ENCODE peak calls at places on chromosomes 3 and 15, in seven cellular contexts. Y is GM12865, W is sigmoid colon, V is bronchial epithelial cell, C is mucosa of descending colon, R is neural progenitor cell, B is suprapubic skin. A is an unnamed sample.

GRCh38 chr3:15903164-15903563 is 105.4 kb upstream of the ANKRD28 start:
- DNase-seq in C (peak; percentile 4), B (no peak), R (no peak), W (peak; percentile 83), V (no peak), Y (no peak), A (no peak)

GRCh38 chr15:31476411-31476810 is 149.8 kb downstream of the KLF13 start:
- DNase-seq in B (no peak), Y (no peak), W (peak; percentile 24), V (no peak), R (no peak), C (no peak), A (no peak)

GRCh38 chr15:48101376-48101961 is 19.3 kb upstream of the SLC24A5 start:
- DNase-seq in R (no peak), Y (no peak), B (no peak), C (no peak), V (no peak), W (no peak), A (no peak)

GRCh38 chr15:72117448-72117697 is 577 bp downstream of the MYO9A start:
- DNase-seq in C (peak; percentile 69), V (peak; percentile 52), R (peak; percentile 90), W (peak; percentile 92), Y (peak; percentile 87), B (peak; percentile 92), A (no peak)

GRCh38 chr15:28984421-28985375 is 98.9 kb downstream of the APBA2 start:
- DNase-seq in V (no peak), W (no peak), C (no peak), Y (no peak), B (no peak), R (peak; percentile 73), A (peak; percentile 62)

GRCh38 chr3:46127503-46127902 is 80.6 kb downstream of the CCR1 start:
- DNase-seq in V (peak; percentile 88), Y (no peak), W (no peak), R (no peak), B (no peak), C (no peak), A (peak; percentile 77)

GRCh38 chr3:196524527-196524926 is 9.4 kb upstream of the SMCO1 start:
- DNase-seq in W (no peak), V (peak; percentile 17), Y (no peak), C (no peak), B (no peak), R (peak; percentile 30), A (no peak)

GRCh38 chr3:67646586-67647234 is 7.7 kb downstream of the SUCLG2 start:
- DNase-seq in W (no peak), R (no peak), C (no peak), Y (no peak), V (no peak), B (no peak), A (no peak)

GRCh38 chr3:29805757-29806156 is 524.9 kb downstream of the RBMS3 start:
- DNase-seq in C (no peak), B (no peak), R (no peak), W (no peak), Y (no peak), V (no peak), A (no peak)

GRCh38 chr3:16064660-16065414 is 109.6 kb upstream of the GALNT15 start:
- DNase-seq in W (peak; percentile 92), Y (no peak), V (peak; percentile 68), R (no peak), B (peak; percentile 88), C (peak; percentile 48), A (no peak)

GRCh38 chr15:100124936-100125626 is 216.7 kb downstream of the ADAMTS17 start:
- DNase-seq in W (no peak), Y (no peak), C (no peak), V (no peak), R (no peak), B (no peak), A (no peak)

GRCh38 chr3:50316657-50317242 is 5.8 kb downstream of the HYAL2 start:
- DNase-seq in Y (peak; percentile 60), W (no peak), B (peak; percentile 88), V (peak; percentile 98), R (no peak), C (peak; percentile 87), A (no peak)

GRCh38 chr15:71252036-71252898 is 137.0 kb downstream of the THSD4 start:
- DNase-seq in B (no peak), W (no peak), V (peak; percentile 80), Y (no peak), C (no peak), R (no peak), A (no peak)

GRCh38 chr15:69666921-69667811 is 214.5 kb downstream of the RPLP1 start:
- DNase-seq in B (no peak), V (no peak), R (no peak), Y (peak; percentile 86), W (no peak), C (peak; percentile 27), A (no peak)

GRCh38 chr15:101504866-101505609 is 15.5 kb upstream of the PCSK6 start:
- DNase-seq in V (peak; percentile 15), W (no peak), R (no peak), B (no peak), C (no peak), Y (no peak), A (no peak)

GRCh38 chr3:49378249-49378899 is 20.2 kb upstream of the GPX1 start:
- DNase-seq in B (no peak), C (peak; percentile 15), Y (no peak), R (no peak), W (no peak), V (peak; percentile 44), A (no peak)

GRCh38 chr3:27657404-27657803 is 64.7 kb downstream of the EOMES start:
- DNase-seq in Y (no peak), W (no peak), B (no peak), V (peak; percentile 79), C (no peak), R (no peak), A (no peak)

GRCh38 chr3:66128623-66129022 is 89.9 kb upstream of the MAGI1 start:
- DNase-seq in W (no peak), B (no peak), V (no peak), Y (no peak), R (no peak), C (no peak), A (no peak)

GRCh38 chr3:42173307-42173706 is 82.2 kb downstream of the TRAK1 start:
- DNase-seq in W (no peak), Y (no peak), C (no peak), V (no peak), R (no peak), B (no peak), A (no peak)

GRCh38 chr15:72197460-72198409 is at the start of gene GRAMD2A:
- DNase-seq in Y (peak; percentile 34), V (peak; percentile 65), B (no peak), W (no peak), C (peak; percentile 30), R (peak; percentile 65), A (no peak)

GRCh38 chr3:83092521-83093221 is 1331.2 kb upstream of the GBE1 start:
- DNase-seq in V (no peak), W (no peak), Y (no peak), R (no peak), B (no peak), C (peak; percentile 13), A (no peak)

GRCh38 chr3:78707616-78708015 is 1060.2 kb downstream of the ROBO1 start:
- DNase-seq in W (no peak), V (no peak), R (no peak), C (no peak), Y (peak; percentile 63), B (no peak), A (no peak)

GRCh38 chr3:78708565-78709073 is 1059.2 kb downstream of the ROBO1 start:
- DNase-seq in C (no peak), Y (no peak), W (no peak), B (no peak), V (no peak), R (no peak), A (no peak)

GRCh38 chr3:78703944-78704343 is 1063.9 kb downstream of the ROBO1 start:
- DNase-seq in V (no peak), R (no peak), Y (no peak), W (no peak), B (no peak), C (no peak), A (peak; percentile 46)

GRCh38 chr3:78712270-78712669 is 1055.5 kb downstream of the ROBO1 start:
- DNase-seq in C (no peak), R (no peak), B (no peak), V (no peak), Y (no peak), W (no peak), A (no peak)

GRCh38 chr3:78707094-78707493 is 1060.7 kb downstream of the ROBO1 start:
- DNase-seq in W (no peak), B (no peak), Y (no peak), C (no peak), V (no peak), R (peak; percentile 56), A (no peak)
- H3K4me3 ChIP-seq in W (no peak overlapping the region), B (no peak overlapping the region), Y (no peak overlapping the region), C (no peak overlapping the region), V (no peak overlapping the region), R (no peak overlapping the region), A (no peak overlapping the region)

GRCh38 chr3:73623316-73623715 is 1.4 kb downstream of the PDZRN3 start:
- DNase-seq in C (no peak), Y (no peak), W (no peak), B (no peak), V (no peak), R (no peak), A (no peak)

GRCh38 chr3:73624363-73625123 is at the start of gene PDZRN3:
- DNase-seq in B (no peak), W (peak; percentile 85), V (no peak), C (peak; percentile 80), Y (no peak), R (peak; percentile 89), A (no peak)

GRCh38 chr3:73622135-73622534 is 2.6 kb downstream of the PDZRN3 start:
- DNase-seq in Y (no peak), R (peak; percentile 54), W (peak; percentile 95), B (no peak), C (peak; percentile 40), V (no peak), A (no peak)

GRCh38 chr3:73625124-73625665 is 454 bp upstream of the PDZRN3 start:
- DNase-seq in Y (no peak), R (peak; percentile 61), B (no peak), W (no peak), C (peak; percentile 31), V (no peak), A (no peak)

DNA sequence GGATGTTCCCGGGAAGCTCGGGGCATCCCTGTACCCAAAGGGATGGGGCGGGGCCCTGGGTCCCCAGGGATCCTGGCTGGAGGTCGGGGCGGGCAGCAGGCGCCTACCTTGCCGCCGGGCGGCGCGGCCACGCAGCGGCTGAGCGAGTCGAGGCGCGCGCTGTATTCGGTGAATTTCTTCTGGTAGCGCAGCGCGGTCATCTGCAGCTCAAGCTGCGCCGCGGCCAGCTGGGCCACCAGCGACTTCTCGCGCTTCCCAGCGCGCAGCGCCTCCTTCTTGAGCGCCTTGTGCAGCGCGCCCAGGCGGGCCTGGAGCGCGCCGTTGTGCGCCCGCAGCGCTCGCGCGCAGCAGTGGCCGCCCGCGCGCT is 762 bp downstream of the PDZRN3 start:
- DNase-seq in V (no peak), C (peak; percentile 41), W (peak; percentile 77), R (peak; percentile 92), Y (no peak), B (no peak), A (no peak)
- TF ChIP-seq CTCF in V (no peak), C (no peak), W (no peak), R (peak; percentile 27), Y (no peak), B (no peak), A (peak; percentile 22)

GRCh38 chr15:68256675-68257450 is 20.7 kb upstream of the FEM1B start:
- DNase-seq in W (peak; percentile 95), R (peak; percentile 94), B (peak; percentile 94), Y (peak; percentile 78), V (peak; percentile 90), C (peak; percentile 92), A (no peak)
- H3K4me3 ChIP-seq in W (peak overlapping the region; percentile 74), R (peak overlapping the region; percentile 46), B (peak overlapping the region; percentile 50), Y (peak overlapping the region; percentile 61), V (peak overlapping the region; percentile 30), C (peak overlapping the region; percentile 20), A (peak overlapping the region; percentile 62)

GRCh38 chr15:41695750-41696436 is 35.7 kb downstream of the MGA start:
- DNase-seq in R (no peak), C (peak; percentile 38), W (no peak), Y (peak; percentile 79), B (no peak), V (peak; percentile 17), A (no peak)
- TF ChIP-seq CTCF in R (no peak), C (no peak), W (no peak), Y (peak; percentile 49), B (no peak), V (no peak), A (peak; percentile 31)